ENCODE peak calls at places on chromosomes 6 and 20, in seven cellular contexts. One of them, this sample, is unnamed.

GRCh38 chr6:138182939-138183791 is 21.4 kb downstream of the ARFGEF3 start:
- DNase-seq in activated CD8-positive, alpha-beta T cell treated with anti-CD3 and anti-CD28 coated beads for 36 hours: no peak
- DNase-seq in foreskin fibroblast: no peak
- DNase-seq in neural crest cell: no peak
- DNase-seq in psoas muscle: no peak
- DNase-seq in body of pancreas: no peak
- DNase-seq in heart left ventricle: peak; percentile 20
- DNase-seq in this sample: no peak

GRCh38 chr6:155183095-155183494 is 80.7 kb upstream of the CLDN20 start:
- DNase-seq in psoas muscle: no peak
- DNase-seq in body of pancreas: no peak
- DNase-seq in foreskin fibroblast: no peak
- DNase-seq in activated CD8-positive, alpha-beta T cell treated with anti-CD3 and anti-CD28 coated beads for 36 hours: no peak
- DNase-seq in neural crest cell: peak; percentile 22
- DNase-seq in heart left ventricle: no peak
- DNase-seq in this sample: peak; percentile 33

GRCh38 chr20:22180244-22180643 is 404.1 kb downstream of the FOXA2 start:
- DNase-seq in body of pancreas: no peak
- DNase-seq in psoas muscle: no peak
- DNase-seq in foreskin fibroblast: no peak
- DNase-seq in heart left ventricle: no peak
- DNase-seq in activated CD8-positive, alpha-beta T cell treated with anti-CD3 and anti-CD28 coated beads for 36 hours: peak; percentile 1
- DNase-seq in neural crest cell: peak; percentile 16
- DNase-seq in this sample: no peak

GRCh38 chr6:144909753-144910280 is 624.7 kb downstream of the UTRN start:
- DNase-seq in psoas muscle: no peak
- DNase-seq in neural crest cell: no peak
- DNase-seq in activated CD8-positive, alpha-beta T cell treated with anti-CD3 and anti-CD28 coated beads for 36 hours: no peak
- DNase-seq in heart left ventricle: no peak
- DNase-seq in foreskin fibroblast: no peak
- DNase-seq in body of pancreas: no peak
- DNase-seq in this sample: no peak

GRCh38 chr6:130933712-130934200 is 106.5 kb downstream of the SMLR1 start:
- DNase-seq in body of pancreas: no peak
- DNase-seq in psoas muscle: no peak
- DNase-seq in neural crest cell: peak; percentile 10
- DNase-seq in heart left ventricle: no peak
- DNase-seq in activated CD8-positive, alpha-beta T cell treated with anti-CD3 and anti-CD28 coated beads for 36 hours: no peak
- DNase-seq in foreskin fibroblast: peak; percentile 41
- DNase-seq in this sample: no peak

GRCh38 chr6:38387994-38388393 is 251.7 kb downstream of the BTBD9 start:
- DNase-seq in neural crest cell: no peak
- DNase-seq in activated CD8-positive, alpha-beta T cell treated with anti-CD3 and anti-CD28 coated beads for 36 hours: no peak
- DNase-seq in psoas muscle: no peak
- DNase-seq in body of pancreas: no peak
- DNase-seq in heart left ventricle: no peak
- DNase-seq in foreskin fibroblast: peak; percentile 89
- DNase-seq in this sample: no peak

GRCh38 chr20:43658068-43658722 is 8.7 kb upstream of the MYBL2 start:
- DNase-seq in activated CD8-positive, alpha-beta T cell treated with anti-CD3 and anti-CD28 coated beads for 36 hours: peak; percentile 83
- DNase-seq in foreskin fibroblast: peak; percentile 15
- DNase-seq in psoas muscle: no peak
- DNase-seq in heart left ventricle: no peak
- DNase-seq in body of pancreas: no peak
- DNase-seq in neural crest cell: no peak
- DNase-seq in this sample: no peak

GRCh38 chr20:35248641-35249475 is 22.4 kb downstream of the MMP24 start:
- DNase-seq in psoas muscle: no peak
- DNase-seq in neural crest cell: no peak
- DNase-seq in body of pancreas: no peak
- DNase-seq in foreskin fibroblast: no peak
- DNase-seq in heart left ventricle: no peak
- DNase-seq in activated CD8-positive, alpha-beta T cell treated with anti-CD3 and anti-CD28 coated beads for 36 hours: no peak
- DNase-seq in this sample: no peak

GRCh38 chr6:4180653-4181255 is 45.4 kb upstream of the ECI2 start:
- DNase-seq in neural crest cell: no peak
- DNase-seq in body of pancreas: no peak
- DNase-seq in activated CD8-positive, alpha-beta T cell treated with anti-CD3 and anti-CD28 coated beads for 36 hours: no peak
- DNase-seq in foreskin fibroblast: no peak
- DNase-seq in psoas muscle: no peak
- DNase-seq in heart left ventricle: no peak
- DNase-seq in this sample: no peak

GRCh38 chr20:45359069-45359405 is 3.9 kb upstream of the SYS1 start:
- DNase-seq in psoas muscle: peak; percentile 78
- DNase-seq in neural crest cell: no peak
- DNase-seq in body of pancreas: no peak
- DNase-seq in activated CD8-positive, alpha-beta T cell treated with anti-CD3 and anti-CD28 coated beads for 36 hours: no peak
- DNase-seq in heart left ventricle: peak; percentile 41
- DNase-seq in foreskin fibroblast: peak; percentile 59
- DNase-seq in this sample: no peak

GRCh38 chr6:38131527-38131965 is 312.0 kb downstream of the ZFAND3 start:
- DNase-seq in foreskin fibroblast: peak; percentile 96
- DNase-seq in body of pancreas: no peak
- DNase-seq in heart left ventricle: no peak
- DNase-seq in neural crest cell: no peak
- DNase-seq in activated CD8-positive, alpha-beta T cell treated with anti-CD3 and anti-CD28 coated beads for 36 hours: peak; percentile 17
- DNase-seq in psoas muscle: no peak
- DNase-seq in this sample: no peak

GRCh38 chr6:36844232-36845170 is 5.3 kb upstream of the CPNE5 start:
- DNase-seq in body of pancreas: no peak
- DNase-seq in activated CD8-positive, alpha-beta T cell treated with anti-CD3 and anti-CD28 coated beads for 36 hours: no peak
- DNase-seq in foreskin fibroblast: no peak
- DNase-seq in neural crest cell: no peak
- DNase-seq in heart left ventricle: peak; percentile 36
- DNase-seq in psoas muscle: no peak
- DNase-seq in this sample: no peak

DNA sequence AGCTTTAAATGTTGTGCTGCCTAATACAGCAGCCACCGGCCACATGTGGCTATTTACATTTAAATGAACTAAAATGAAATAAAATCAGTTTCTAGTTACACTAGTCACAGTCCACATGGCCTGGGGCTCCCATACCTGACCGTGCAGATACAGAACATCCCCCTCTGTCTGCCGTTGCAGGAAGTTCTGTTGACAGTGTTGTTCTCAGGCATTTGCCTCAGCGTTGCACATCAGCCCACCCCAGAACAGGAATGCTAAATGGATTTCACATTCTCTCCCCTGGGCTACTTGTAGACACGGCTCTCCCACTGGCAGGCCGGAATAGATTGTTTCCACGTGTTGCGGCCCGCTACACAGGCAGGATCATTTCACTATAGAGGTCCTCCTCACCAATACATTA is 26.3 kb downstream of the JAG1 start:
- DNase-seq in neural crest cell: no peak
- DNase-seq in psoas muscle: no peak
- DNase-seq in heart left ventricle: no peak
- DNase-seq in body of pancreas: no peak
- DNase-seq in foreskin fibroblast: peak; percentile 47
- DNase-seq in activated CD8-positive, alpha-beta T cell treated with anti-CD3 and anti-CD28 coated beads for 36 hours: peak; percentile 24
- DNase-seq in this sample: peak; percentile 32
- TF ChIP-seq CTCF in neural crest cell: peak; percentile 66
- TF ChIP-seq CTCF in psoas muscle: peak; percentile 15
- TF ChIP-seq CTCF in heart left ventricle: peak; percentile 16
- TF ChIP-seq CTCF in body of pancreas: no peak
- TF ChIP-seq CTCF in foreskin fibroblast: no peak
- TF ChIP-seq CTCF in activated CD8-positive, alpha-beta T cell treated with anti-CD3 and anti-CD28 coated beads for 36 hours: no peak
- TF ChIP-seq CTCF in this sample: peak; percentile 53

GRCh38 chr6:72048080-72048479 is 161.7 kb downstream of the RIMS1 start:
- DNase-seq in body of pancreas: no peak
- DNase-seq in psoas muscle: no peak
- DNase-seq in heart left ventricle: no peak
- DNase-seq in foreskin fibroblast: no peak
- DNase-seq in neural crest cell: no peak
- DNase-seq in activated CD8-positive, alpha-beta T cell treated with anti-CD3 and anti-CD28 coated beads for 36 hours: no peak
- DNase-seq in this sample: no peak

GRCh38 chr6:72040106-72040505 is 153.8 kb downstream of the RIMS1 start:
- DNase-seq in body of pancreas: no peak
- DNase-seq in activated CD8-positive, alpha-beta T cell treated with anti-CD3 and anti-CD28 coated beads for 36 hours: no peak
- DNase-seq in foreskin fibroblast: no peak
- DNase-seq in psoas muscle: no peak
- DNase-seq in heart left ventricle: no peak
- DNase-seq in neural crest cell: no peak
- DNase-seq in this sample: no peak

GRCh38 chr6:72037006-72037405 is 150.7 kb downstream of the RIMS1 start:
- DNase-seq in foreskin fibroblast: no peak
- DNase-seq in psoas muscle: no peak
- DNase-seq in neural crest cell: no peak
- DNase-seq in activated CD8-positive, alpha-beta T cell treated with anti-CD3 and anti-CD28 coated beads for 36 hours: no peak
- DNase-seq in heart left ventricle: no peak
- DNase-seq in body of pancreas: no peak
- DNase-seq in this sample: no peak

GRCh38 chr6:72042088-72042487 is 155.7 kb downstream of the RIMS1 start:
- DNase-seq in heart left ventricle: no peak
- DNase-seq in body of pancreas: no peak
- DNase-seq in foreskin fibroblast: no peak
- DNase-seq in neural crest cell: no peak
- DNase-seq in psoas muscle: no peak
- DNase-seq in activated CD8-positive, alpha-beta T cell treated with anti-CD3 and anti-CD28 coated beads for 36 hours: no peak
- DNase-seq in this sample: no peak
- TF ChIP-seq CTCF in heart left ventricle: no peak
- TF ChIP-seq CTCF in body of pancreas: no peak
- TF ChIP-seq CTCF in foreskin fibroblast: peak; percentile 30
- TF ChIP-seq CTCF in neural crest cell: no peak
- TF ChIP-seq CTCF in psoas muscle: no peak
- TF ChIP-seq CTCF in activated CD8-positive, alpha-beta T cell treated with anti-CD3 and anti-CD28 coated beads for 36 hours: no peak
- TF ChIP-seq CTCF in this sample: peak; percentile 19

GRCh38 chr6:137167702-137168377 is 5.6 kb downstream of the IL22RA2 start:
- DNase-seq in neural crest cell: no peak
- DNase-seq in activated CD8-positive, alpha-beta T cell treated with anti-CD3 and anti-CD28 coated beads for 36 hours: peak; percentile 39
- DNase-seq in psoas muscle: no peak
- DNase-seq in foreskin fibroblast: no peak
- DNase-seq in body of pancreas: no peak
- DNase-seq in heart left ventricle: no peak
- DNase-seq in this sample: no peak

GRCh38 chr6:137163732-137164318 is 9.6 kb downstream of the IL22RA2 start:
- DNase-seq in neural crest cell: no peak
- DNase-seq in heart left ventricle: no peak
- DNase-seq in foreskin fibroblast: no peak
- DNase-seq in activated CD8-positive, alpha-beta T cell treated with anti-CD3 and anti-CD28 coated beads for 36 hours: no peak
- DNase-seq in body of pancreas: no peak
- DNase-seq in psoas muscle: no peak
- DNase-seq in this sample: no peak

GRCh38 chr6:137162692-137163303 is 10.6 kb downstream of the IL22RA2 start:
- DNase-seq in psoas muscle: no peak
- DNase-seq in heart left ventricle: no peak
- DNase-seq in body of pancreas: no peak
- DNase-seq in activated CD8-positive, alpha-beta T cell treated with anti-CD3 and anti-CD28 coated beads for 36 hours: no peak
- DNase-seq in foreskin fibroblast: no peak
- DNase-seq in neural crest cell: no peak
- DNase-seq in this sample: no peak

GRCh38 chr6:137165375-137166246 is 7.8 kb downstream of the IL22RA2 start:
- DNase-seq in neural crest cell: no peak
- DNase-seq in activated CD8-positive, alpha-beta T cell treated with anti-CD3 and anti-CD28 coated beads for 36 hours: peak; percentile 67
- DNase-seq in heart left ventricle: no peak
- DNase-seq in body of pancreas: peak; percentile 71
- DNase-seq in foreskin fibroblast: peak; percentile 8
- DNase-seq in psoas muscle: no peak
- DNase-seq in this sample: peak; percentile 24

GRCh38 chr6:137166247-137167098 is 7.0 kb downstream of the IL22RA2 start:
- DNase-seq in body of pancreas: no peak
- DNase-seq in neural crest cell: no peak
- DNase-seq in foreskin fibroblast: no peak
- DNase-seq in activated CD8-positive, alpha-beta T cell treated with anti-CD3 and anti-CD28 coated beads for 36 hours: no peak
- DNase-seq in psoas muscle: no peak
- DNase-seq in heart left ventricle: no peak
- DNase-seq in this sample: no peak
- TF ChIP-seq CTCF in body of pancreas: no peak
- TF ChIP-seq CTCF in neural crest cell: no peak
- TF ChIP-seq CTCF in foreskin fibroblast: no peak
- TF ChIP-seq CTCF in activated CD8-positive, alpha-beta T cell treated with anti-CD3 and anti-CD28 coated beads for 36 hours: no peak
- TF ChIP-seq CTCF in psoas muscle: no peak
- TF ChIP-seq CTCF in heart left ventricle: no peak
- TF ChIP-seq CTCF in this sample: no peak

GRCh38 chr6:12034831-12035230 is 22.7 kb downstream of the HIVEP1 start:
- DNase-seq in neural crest cell: no peak
- DNase-seq in foreskin fibroblast: peak; percentile 19
- DNase-seq in heart left ventricle: no peak
- DNase-seq in body of pancreas: no peak
- DNase-seq in activated CD8-positive, alpha-beta T cell treated with anti-CD3 and anti-CD28 coated beads for 36 hours: no peak
- DNase-seq in psoas muscle: no peak
- DNase-seq in this sample: no peak
- TF ChIP-seq CTCF in neural crest cell: no peak
- TF ChIP-seq CTCF in foreskin fibroblast: no peak
- TF ChIP-seq CTCF in heart left ventricle: no peak
- TF ChIP-seq CTCF in body of pancreas: no peak
- TF ChIP-seq CTCF in activated CD8-positive, alpha-beta T cell treated with anti-CD3 and anti-CD28 coated beads for 36 hours: no peak
- TF ChIP-seq CTCF in psoas muscle: no peak
- TF ChIP-seq CTCF in this sample: no peak

DNA sequence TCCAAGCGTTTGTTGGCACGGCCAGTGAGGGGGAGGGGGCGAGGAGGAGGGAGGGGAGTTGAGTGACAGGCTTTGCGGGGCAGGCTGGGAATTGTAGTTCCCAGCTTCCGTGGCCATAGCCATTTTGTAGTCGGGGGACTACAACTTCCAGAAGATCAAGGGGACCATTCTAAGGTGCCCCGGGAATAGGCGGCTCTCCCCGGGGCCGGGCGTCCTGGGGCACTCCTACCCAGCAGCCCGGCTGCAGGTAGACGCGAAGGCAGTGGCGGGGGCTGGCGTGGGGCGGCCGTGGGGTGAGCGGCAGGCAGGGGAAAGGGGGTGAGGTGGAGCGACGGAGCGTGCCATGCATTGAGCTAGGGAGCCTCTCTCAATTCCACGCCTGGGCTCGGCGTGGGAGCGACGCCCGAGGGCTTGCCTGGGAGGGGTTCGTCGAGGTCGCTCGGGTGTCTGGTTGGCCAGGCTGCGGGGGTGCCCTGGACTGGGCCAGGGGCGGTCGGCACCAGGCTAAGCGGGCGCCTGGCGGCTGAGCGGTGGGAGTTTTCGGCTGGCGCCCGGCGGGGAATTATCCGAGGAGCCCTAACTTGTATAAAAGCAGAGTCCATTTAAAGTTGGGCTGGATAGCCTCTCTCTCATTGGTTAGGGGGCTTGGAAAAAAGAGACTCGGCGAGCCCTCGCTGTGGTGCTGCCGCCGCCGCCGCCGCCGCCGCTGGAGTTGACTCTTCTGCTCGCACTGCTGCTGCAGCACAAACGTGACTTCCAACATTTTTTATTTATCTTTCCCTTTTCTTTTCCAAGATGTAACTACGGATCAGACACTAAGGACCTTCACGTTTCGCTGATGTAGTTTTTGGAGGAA is at the start of gene JARID2:
- DNase-seq in psoas muscle: peak; percentile 100
- DNase-seq in activated CD8-positive, alpha-beta T cell treated with anti-CD3 and anti-CD28 coated beads for 36 hours: peak; percentile 99
- DNase-seq in heart left ventricle: peak; percentile 99
- DNase-seq in body of pancreas: peak; percentile 99
- DNase-seq in neural crest cell: peak; percentile 96
- DNase-seq in foreskin fibroblast: peak; percentile 99
- DNase-seq in this sample: peak; percentile 94
- TF ChIP-seq CTCF in psoas muscle: no peak
- TF ChIP-seq CTCF in activated CD8-positive, alpha-beta T cell treated with anti-CD3 and anti-CD28 coated beads for 36 hours: no peak
- TF ChIP-seq CTCF in heart left ventricle: no peak
- TF ChIP-seq CTCF in body of pancreas: no peak
- TF ChIP-seq CTCF in neural crest cell: no peak
- TF ChIP-seq CTCF in foreskin fibroblast: no peak
- TF ChIP-seq CTCF in this sample: no peak

GRCh38 chr6:52605610-52606185 is 28.8 kb upstream of the TRAM2 start:
- DNase-seq in heart left ventricle: no peak
- DNase-seq in neural crest cell: no peak
- DNase-seq in foreskin fibroblast: no peak
- DNase-seq in activated CD8-positive, alpha-beta T cell treated with anti-CD3 and anti-CD28 coated beads for 36 hours: no peak
- DNase-seq in psoas muscle: no peak
- DNase-seq in body of pancreas: no peak
- DNase-seq in this sample: no peak
- TF ChIP-seq CTCF in heart left ventricle: no peak
- TF ChIP-seq CTCF in neural crest cell: no peak
- TF ChIP-seq CTCF in foreskin fibroblast: no peak
- TF ChIP-seq CTCF in activated CD8-positive, alpha-beta T cell treated with anti-CD3 and anti-CD28 coated beads for 36 hours: no peak
- TF ChIP-seq CTCF in psoas muscle: no peak
- TF ChIP-seq CTCF in body of pancreas: no peak
- TF ChIP-seq CTCF in this sample: no peak

GRCh38 chr6:18504232-18504596 is 117.1 kb downstream of the RNF144B start:
- DNase-seq in body of pancreas: no peak
- DNase-seq in heart left ventricle: no peak
- DNase-seq in foreskin fibroblast: no peak
- DNase-seq in neural crest cell: no peak
- DNase-seq in psoas muscle: no peak
- DNase-seq in activated CD8-positive, alpha-beta T cell treated with anti-CD3 and anti-CD28 coated beads for 36 hours: no peak
- DNase-seq in this sample: no peak
- TF ChIP-seq CTCF in body of pancreas: no peak
- TF ChIP-seq CTCF in heart left ventricle: no peak
- TF ChIP-seq CTCF in foreskin fibroblast: no peak
- TF ChIP-seq CTCF in neural crest cell: no peak
- TF ChIP-seq CTCF in psoas muscle: no peak
- TF ChIP-seq CTCF in activated CD8-positive, alpha-beta T cell treated with anti-CD3 and anti-CD28 coated beads for 36 hours: peak; percentile 10
- TF ChIP-seq CTCF in this sample: no peak

This sample was measured in GM10248.